ENCODE peak calls at places on chromosome 7, in five cellular contexts. H is heart left ventricle, A is stomach, S is right atrium auricular region, J is uterus. Z is an unnamed sample.

GRCh38 chr7:37341033-37341630 is 107.5 kb downstream of the ELMO1 start:
- DNase-seq in S (no peak), J (no peak), H (no peak), A (no peak), Z (no peak)

GRCh38 chr7:152925412-152926147 is 166.0 kb downstream of the ACTR3B start:
- DNase-seq in A (no peak), H (no peak), J (no peak), S (peak; percentile 44), Z (peak; percentile 82)

GRCh38 chr7:1894313-1894900 is 224.3 kb downstream of the ELFN1 start:
- DNase-seq in A (no peak), J (no peak), S (no peak), H (no peak), Z (no peak)

GRCh38 chr7:5477723-5478531 is 54.3 kb upstream of the TNRC18 start:
- DNase-seq in H (no peak), J (no peak), S (no peak), A (no peak), Z (no peak)

GRCh38 chr7:6121141-6121540 is 90.0 kb downstream of the ANKRD61 start:
- DNase-seq in H (no peak), J (no peak), S (no peak), A (no peak), Z (no peak)

GRCh38 chr7:8063706-8064297 is 95.2 kb downstream of the GLCCI1 start:
- DNase-seq in J (no peak), S (no peak), H (no peak), A (no peak), Z (no peak)

GRCh38 chr7:79290841-79291497 is 162.5 kb downstream of the MAGI2 start:
- DNase-seq in H (no peak), J (no peak), A (no peak), S (no peak), Z (no peak)

GRCh38 chr7:55484241-55484640 is 88.1 kb downstream of the VOPP1 start:
- DNase-seq in A (no peak), J (no peak), H (no peak), S (no peak), Z (peak; percentile 67)

GRCh38 chr7:41977165-41977651 is 259.8 kb downstream of the GLI3 start:
- DNase-seq in S (no peak), H (no peak), J (no peak), A (no peak), Z (no peak)

GRCh38 chr7:40659231-40659630 is 524.4 kb downstream of the SUGCT start:
- DNase-seq in H (no peak), S (no peak), J (no peak), A (no peak), Z (no peak)

GRCh38 chr7:127887096-127887495 is 144.1 kb downstream of the LRRC4 start:
- DNase-seq in A (no peak), H (no peak), S (no peak), J (no peak), Z (no peak)

GRCh38 chr7:151894131-151895007 is 17.5 kb upstream of the PRKAG2 start:
- DNase-seq in J (no peak), A (no peak), S (no peak), H (no peak), Z (peak; percentile 77)

GRCh38 chr7:51267169-51267568 is 49.4 kb downstream of the COBL start:
- DNase-seq in H (no peak), J (no peak), S (no peak), A (no peak), Z (no peak)

GRCh38 chr7:37376386-37376785 is 72.3 kb downstream of the ELMO1 start:
- DNase-seq in H (no peak), A (no peak), S (no peak), J (no peak), Z (no peak)

GRCh38 chr7:139092090-139092796 is 17.3 kb downstream of the ZC3HAV1 start:
- DNase-seq in H (no peak), A (no peak), S (no peak), J (no peak), Z (no peak)

GRCh38 chr7:501526-501925 is 18.1 kb downstream of the PDGFA start:
- DNase-seq in H (peak; percentile 22), J (no peak), S (no peak), A (no peak), Z (no peak)

GRCh38 chr7:152355474-152356057 is 80.2 kb downstream of the KMT2C start:
- DNase-seq in A (no peak), J (no peak), S (no peak), H (no peak), Z (no peak)

GRCh38 chr7:120259382-120259781 is 13.6 kb upstream of the KCND2 start:
- DNase-seq in H (no peak), S (no peak), J (no peak), A (no peak), Z (no peak)

GRCh38 chr7:157485961-157486510 is 149.2 kb downstream of the DNAJB6 start:
- DNase-seq in H (peak; percentile 16), J (no peak), A (peak; percentile 21), S (no peak), Z (peak; percentile 63)

DNA sequence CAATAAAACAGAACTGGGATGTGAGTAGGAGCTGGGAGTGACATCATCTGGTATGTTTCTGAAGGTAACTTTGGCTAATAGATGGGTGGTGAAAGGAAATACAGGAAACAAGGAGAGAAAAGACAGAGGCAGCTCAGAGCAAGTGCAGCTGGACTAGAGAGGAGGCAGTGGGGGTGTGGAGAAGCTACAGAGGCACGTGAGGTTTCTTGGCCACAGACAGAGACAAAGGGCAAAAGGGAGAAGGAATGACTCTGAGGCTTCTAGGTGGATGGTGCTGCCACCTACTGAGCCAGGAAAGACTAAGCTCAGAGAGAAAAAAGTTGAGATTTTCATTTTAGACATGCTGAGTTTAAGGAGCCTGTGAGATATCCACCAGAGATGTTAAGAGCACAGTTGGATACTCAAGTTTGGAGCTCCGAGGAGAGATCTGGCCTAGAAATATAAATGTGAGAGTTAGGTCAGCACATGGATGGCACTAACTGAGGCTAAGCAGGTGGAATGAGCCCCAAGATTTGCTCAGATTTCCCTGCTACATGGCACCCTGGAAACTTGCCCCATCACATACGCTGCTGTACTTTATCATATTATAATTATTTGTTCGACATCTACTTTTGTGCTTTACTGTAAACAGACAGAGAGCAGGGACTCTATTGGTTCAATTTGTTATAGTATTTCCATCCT is 293.0 kb upstream of the IMMP2L start:
- DNase-seq in J (peak; percentile 33), A (peak; percentile 27), S (no peak), H (no peak), Z (no peak)
- TF ChIP-seq CTCF in J (peak; percentile 6), A (no peak), S (peak; percentile 56), H (peak; percentile 37), Z (peak; percentile 76)

DNA sequence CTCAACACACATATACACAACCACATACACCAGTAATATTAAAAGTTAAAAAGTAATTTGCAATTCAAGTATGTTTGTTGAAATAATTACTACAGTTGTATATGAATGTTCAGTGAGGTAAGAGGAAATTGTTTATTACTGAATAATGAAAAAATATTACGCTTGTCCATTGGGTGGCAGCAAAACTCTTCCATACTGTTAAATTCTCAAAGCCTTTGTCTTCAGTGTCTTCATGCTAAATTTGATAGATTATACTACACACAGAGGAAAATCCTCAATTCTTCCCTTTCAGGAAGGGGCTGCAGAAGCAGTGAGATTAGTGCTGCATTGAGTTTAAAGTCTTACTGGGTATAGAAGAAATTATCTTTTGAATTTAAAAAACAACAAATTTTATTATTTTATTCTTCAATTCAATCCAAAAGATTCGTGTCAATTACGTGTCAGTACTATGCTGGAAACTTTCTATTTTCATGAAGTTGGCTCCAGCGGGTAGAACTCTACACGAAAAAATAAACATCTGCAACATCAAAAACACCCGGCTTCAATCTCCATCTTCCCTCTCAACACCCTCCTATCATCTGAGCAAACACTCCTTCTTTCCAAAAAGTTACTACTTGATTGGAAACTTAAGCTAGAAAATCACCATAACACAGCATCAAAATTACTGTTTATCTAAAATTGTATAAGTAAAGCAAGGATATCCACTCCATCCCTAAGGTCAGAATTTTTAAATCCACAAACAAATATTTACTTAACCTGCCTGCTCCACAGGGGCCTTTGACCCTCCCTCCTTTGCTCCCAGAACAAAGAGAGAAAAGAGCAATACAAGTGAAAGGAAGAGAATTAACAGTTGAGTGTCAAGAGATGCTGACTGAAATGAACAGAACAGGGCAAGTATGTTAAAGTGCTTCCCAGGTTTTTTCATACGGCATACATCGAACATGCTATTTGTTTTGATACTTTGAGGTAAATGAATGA is 37.0 kb upstream of the TES start:
- DNase-seq in J (no peak), S (no peak), A (no peak), H (no peak), Z (no peak)
- TF ChIP-seq CTCF in J (peak; percentile 46), S (peak; percentile 67), A (no peak), H (peak; percentile 62), Z (peak; percentile 69)

DNA sequence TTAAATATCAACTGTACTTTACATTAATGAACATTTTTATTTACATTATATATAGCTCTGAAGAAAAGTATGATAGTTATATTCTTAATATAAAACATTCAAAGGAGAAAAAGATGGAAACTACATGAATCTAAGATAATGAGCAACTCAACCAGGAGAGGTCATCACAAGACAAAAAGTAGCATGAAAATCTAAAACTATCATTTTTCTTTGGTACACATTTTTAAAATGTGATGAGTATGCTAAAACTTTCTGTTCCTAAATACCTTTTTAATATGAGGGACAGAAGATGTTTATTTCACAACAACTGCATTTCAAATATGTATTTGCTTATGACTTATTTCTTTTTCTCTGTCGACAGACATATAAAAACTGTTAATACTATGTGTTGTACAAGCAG is 2.4 kb downstream of the CNTNAP2 start:
- DNase-seq in A (no peak), S (no peak), J (no peak), H (no peak), Z (no peak)
- TF ChIP-seq CTCF in A (no peak), S (no peak), J (no peak), H (no peak), Z (peak; percentile 13)

GRCh38 chr7:44158060-44158872 is 17.1 kb upstream of the MYL7 start:
- DNase-seq in S (no peak), A (no peak), J (no peak), H (no peak), Z (no peak)

GRCh38 chr7:44155191-44156185 is 14.4 kb upstream of the MYL7 start:
- DNase-seq in H (no peak), J (no peak), S (no peak), A (no peak), Z (no peak)

GRCh38 chr7:44156453-44157010 is 15.4 kb upstream of the MYL7 start:
- DNase-seq in H (no peak), A (no peak), S (no peak), J (no peak), Z (no peak)

GRCh38 chr7:44158873-44159631 is 17.9 kb upstream of the MYL7 start:
- DNase-seq in S (no peak), H (no peak), A (no peak), J (no peak), Z (no peak)

DNA sequence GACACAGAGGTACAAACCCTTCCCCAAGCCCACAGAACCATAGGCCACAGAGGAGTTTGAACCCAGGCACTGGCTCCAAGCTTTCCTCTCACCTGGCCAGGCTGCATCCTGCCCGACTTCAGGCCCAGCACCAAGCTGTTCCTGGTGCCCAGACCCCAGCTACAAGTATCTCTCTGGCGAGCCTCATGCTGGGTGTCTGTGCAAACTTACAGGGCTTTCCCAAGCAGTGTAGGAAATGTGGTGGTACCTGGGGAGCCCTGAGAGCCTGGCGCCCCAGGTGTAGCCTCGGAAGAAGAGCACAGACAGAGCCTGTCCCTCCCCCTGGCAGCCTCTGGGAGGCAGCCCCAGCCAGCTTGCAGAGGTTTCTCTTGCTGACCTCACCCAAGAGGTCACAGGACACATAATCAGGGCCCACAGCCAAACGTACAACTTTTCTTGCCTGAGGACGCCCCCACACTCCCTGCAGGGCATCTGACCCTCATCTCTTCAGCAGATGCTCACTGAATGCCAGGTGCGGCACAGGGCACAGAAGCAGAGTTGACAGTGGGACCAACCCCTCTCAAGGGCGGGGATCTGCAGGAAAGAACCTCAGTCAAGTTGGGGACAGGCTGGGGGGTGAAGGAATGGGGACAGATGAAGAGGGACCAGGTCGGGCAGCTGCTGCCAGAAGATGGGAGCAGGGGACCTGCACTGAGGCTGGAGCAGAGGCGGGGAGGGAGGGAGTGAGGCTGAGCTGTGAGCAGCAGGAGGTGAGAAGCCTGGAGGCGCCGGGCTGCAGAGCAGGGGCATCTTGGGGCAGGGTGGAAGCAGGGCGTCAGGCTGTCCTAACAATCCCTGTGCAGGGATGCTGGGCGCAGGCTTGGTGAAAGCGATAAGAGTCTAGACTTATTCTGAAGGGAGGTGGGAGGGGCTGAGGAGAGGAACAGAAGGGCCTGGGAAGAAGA is 16.3 kb upstream of the MYL7 start:
- DNase-seq in S (no peak), J (no peak), A (no peak), H (no peak), Z (no peak)
- TF ChIP-seq CTCF in S (no peak), J (no peak), A (no peak), H (no peak), Z (no peak)